ENCODE peak calls at places on chromosome 12, in ten cellular contexts. K is neural crest cell; G is fibroblast of mammary gland; T is CD4-positive, alpha-beta T cell; Y is NCI-H2081; Q is cardiac fibroblast; E is A172; S is stimulated activated CD8-positive, alpha-beta memory T cell treated with anti-CD3 and anti-CD28 coated beads, Interleukin-7, amount 100 ng/mL, for 48 hours; R is spleen; W is effector memory CD4-positive, alpha-beta T cell. M is an unnamed sample.

GRCh38 chr12:94147991-94148840 is at the start of gene PLXNC1:
- DNase-seq in S (peak; percentile 54), Q (peak; percentile 51), K (no peak), R (peak; percentile 96), E (no peak), G (peak; percentile 33), Y (peak; percentile 70), W (peak; percentile 56), T (peak; percentile 73), M (no peak)

GRCh38 chr12:49546481-49546880 is 7.7 kb downstream of the KCNH3 start:
- DNase-seq in W (no peak), Y (no peak), G (no peak), T (no peak), S (no peak), Q (no peak), K (no peak), R (no peak), E (no peak), M (no peak)

GRCh38 chr12:65121049-65121955 is at the start of gene WIF1:
- DNase-seq in Y (peak; percentile 40), G (peak; percentile 4), R (peak; percentile 84), K (no peak), T (no peak), W (no peak), Q (no peak), E (no peak), S (no peak), M (peak; percentile 60)

GRCh38 chr12:52735106-52735505 is 31.8 kb upstream of the KRT77 start:
- DNase-seq in G (no peak), E (no peak), S (no peak), W (no peak), R (no peak), K (no peak), T (no peak), Q (no peak), Y (no peak), M (no peak)

GRCh38 chr12:89370850-89371249 is 18.5 kb upstream of the DUSP6 start:
- DNase-seq in S (no peak), R (no peak), T (no peak), W (no peak), Y (no peak), Q (peak; percentile 90), K (no peak), G (peak; percentile 65), E (peak; percentile 96), M (no peak)

GRCh38 chr12:120367252-120367923 is 1.6 kb downstream of the MSI1 start:
- DNase-seq in E (no peak), G (no peak), S (no peak), W (no peak), R (no peak), T (no peak), K (peak; percentile 38), Y (no peak), Q (no peak), M (no peak)

GRCh38 chr12:96040305-96041133 is 5.1 kb upstream of the LTA4H start:
- DNase-seq in E (no peak), T (no peak), G (no peak), S (no peak), Y (no peak), R (no peak), Q (no peak), K (no peak), W (no peak), M (no peak)

GRCh38 chr12:48903363-48903981 is 21.8 kb downstream of the FKBP11 start:
- DNase-seq in R (no peak), S (no peak), Q (peak; percentile 81), Y (no peak), E (no peak), T (no peak), W (no peak), K (no peak), G (peak; percentile 48), M (no peak)

GRCh38 chr12:3420693-3421092 is 70.3 kb upstream of the PRMT8 start:
- DNase-seq in W (no peak), Y (no peak), Q (no peak), T (no peak), E (no peak), S (no peak), R (no peak), K (no peak), G (no peak), M (no peak)

GRCh38 chr12:101670007-101670671 is 27.3 kb upstream of the CHPT1 start:
- DNase-seq in W (no peak), Q (peak; percentile 66), Y (no peak), T (no peak), S (no peak), R (no peak), E (peak; percentile 19), G (peak; percentile 66), K (peak; percentile 22), M (no peak)

GRCh38 chr12:120720234-120720968 is 5.2 kb upstream of the ACADS start:
- DNase-seq in K (no peak), G (peak; percentile 81), R (peak; percentile 33), Q (peak; percentile 80), S (no peak), E (peak; percentile 26), W (no peak), Y (no peak), T (no peak), M (peak; percentile 73)

GRCh38 chr12:4506870-4507269 is 31.8 kb upstream of the RAD51AP1 start:
- DNase-seq in R (no peak), G (peak; percentile 73), T (no peak), W (no peak), Y (no peak), Q (peak; percentile 50), S (no peak), K (no peak), E (peak; percentile 37), M (no peak)

GRCh38 chr12:124665516-124665915 is 98.1 kb upstream of the NCOR2 start:
- DNase-seq in W (no peak), G (no peak), Q (peak; percentile 57), S (no peak), K (no peak), R (no peak), T (no peak), Y (no peak), E (no peak), M (no peak)

GRCh38 chr12:123233505-123234299 is 466 bp downstream of the MTRFR start:
- DNase-seq in Y (no peak), E (no peak), W (no peak), S (no peak), G (no peak), K (no peak), Q (no peak), T (no peak), R (no peak), M (no peak)

GRCh38 chr12:16385779-16386646 is 38.6 kb downstream of the MGST1 start:
- DNase-seq in R (no peak), W (no peak), T (no peak), S (no peak), Y (peak; percentile 83), Q (peak; percentile 79), E (peak; percentile 41), K (no peak), G (peak; percentile 77), M (peak; percentile 68)

GRCh38 chr12:29616664-29617409 is 119.4 kb upstream of the OVCH1 start:
- DNase-seq in Y (no peak), K (no peak), S (no peak), Q (peak; percentile 97), W (no peak), G (peak; percentile 99), T (no peak), R (no peak), E (peak; percentile 83), M (no peak)

GRCh38 chr12:96314723-96315122 is 85.5 kb downstream of the CDK17 start:
- DNase-seq in G (no peak), R (no peak), W (no peak), Q (peak; percentile 28), E (no peak), Y (no peak), S (no peak), K (no peak), T (no peak), M (no peak)

GRCh38 chr12:46160081-46160980 is 108.5 kb downstream of the SLC38A1 start:
- DNase-seq in E (no peak), S (no peak), G (peak; percentile 58), Q (peak; percentile 65), T (no peak), Y (peak; percentile 54), K (no peak), R (no peak), W (no peak), M (peak; percentile 70)

GRCh38 chr12:18882690-18883089 is 144.8 kb downstream of the CAPZA3 start:
- DNase-seq in G (no peak), K (no peak), W (no peak), T (no peak), Y (no peak), R (no peak), E (no peak), Q (no peak), S (no peak), M (no peak)

GRCh38 chr12:20493924-20494323 is 125.6 kb downstream of the PDE3A start:
- DNase-seq in K (no peak), R (no peak), T (no peak), W (no peak), Q (peak; percentile 61), E (peak; percentile 3), G (no peak), S (no peak), Y (no peak), M (no peak)

GRCh38 chr12:122872815-122873361 is 23.0 kb downstream of the VPS37B start:
- DNase-seq in T (no peak), W (no peak), Q (no peak), E (no peak), S (no peak), Y (peak; percentile 56), K (no peak), G (no peak), R (peak; percentile 52), M (peak; percentile 33)

GRCh38 chr12:51371295-51371953 is 19.8 kb downstream of the GALNT6 start:
- DNase-seq in W (no peak), G (peak; percentile 97), K (no peak), R (no peak), E (peak; percentile 98), T (no peak), S (no peak), Y (no peak), Q (peak; percentile 97), M (peak; percentile 73)

GRCh38 chr12:3004655-3005565 is 45.7 kb downstream of the TEAD4 start:
- DNase-seq in T (no peak), G (no peak), Y (no peak), E (peak; percentile 8), R (no peak), Q (no peak), K (no peak), W (no peak), S (no peak), M (no peak)

GRCh38 chr12:75000120-75000519 is 209.5 kb downstream of the KCNC2 start:
- DNase-seq in K (no peak), Y (no peak), R (no peak), E (no peak), S (no peak), T (no peak), W (no peak), G (no peak), Q (no peak), M (no peak)

GRCh38 chr12:43764528-43764927 is 5.8 kb downstream of the IRAK4 start:
- DNase-seq in Y (no peak), G (no peak), E (no peak), K (no peak), R (no peak), Q (no peak), S (no peak), T (no peak), W (no peak), M (no peak)

GRCh38 chr12:131113562-131113961 is 159.9 kb downstream of the ADGRD1 start:
- DNase-seq in G (no peak), W (no peak), R (peak; percentile 59), K (no peak), E (no peak), T (no peak), S (no peak), Q (no peak), Y (no peak), M (peak; percentile 55)

GRCh38 chr12:111976291-111976690 is 36.7 kb downstream of the TMEM116 start:
- DNase-seq in K (no peak), Y (no peak), S (no peak), R (no peak), E (no peak), Q (no peak), G (no peak), W (no peak), T (no peak), M (no peak)

GRCh38 chr12:4435537-4435936 is 10.1 kb downstream of the FGF6 start:
- DNase-seq in Q (no peak), Y (no peak), S (no peak), G (no peak), W (no peak), K (no peak), R (no peak), T (no peak), E (no peak), M (no peak)